ENCODE peak calls at places on chromosome 13, in four cellular contexts. One of them, this sample, is unnamed.

GRCh38 chr13:106619688-106620555 is 52.0 kb upstream of the ARGLU1 start:
- DNase-seq in Karpas-422: peak
- DNase-seq in ELF-1: peak
- DNase-seq in CD4-positive, CD25-positive, alpha-beta regulatory T cell: peak
- DNase-seq in this sample: peak

GRCh38 chr13:88086577-88086976 is 415.4 kb downstream of the SLITRK5 start:
- DNase-seq in Karpas-422: no peak
- DNase-seq in ELF-1: no peak
- DNase-seq in CD4-positive, CD25-positive, alpha-beta regulatory T cell: no peak
- DNase-seq in this sample: no peak

GRCh38 chr13:85833938-85834337 is 34.7 kb upstream of the SLITRK6 start:
- DNase-seq in Karpas-422: no peak
- DNase-seq in ELF-1: no peak
- DNase-seq in CD4-positive, CD25-positive, alpha-beta regulatory T cell: no peak
- DNase-seq in this sample: no peak

GRCh38 chr13:22455036-22455435 is 725.7 kb upstream of the SGCG start:
- DNase-seq in Karpas-422: no peak
- DNase-seq in ELF-1: no peak
- DNase-seq in CD4-positive, CD25-positive, alpha-beta regulatory T cell: no peak
- DNase-seq in this sample: no peak

GRCh38 chr13:97043302-97043701 is 49.0 kb upstream of the OXGR1 start:
- DNase-seq in Karpas-422: no peak
- DNase-seq in ELF-1: no peak
- DNase-seq in CD4-positive, CD25-positive, alpha-beta regulatory T cell: no peak
- DNase-seq in this sample: no peak

GRCh38 chr13:30618186-30618937 is 642 bp downstream of the USPL1 start:
- DNase-seq in Karpas-422: peak
- DNase-seq in ELF-1: no peak
- DNase-seq in CD4-positive, CD25-positive, alpha-beta regulatory T cell: no peak
- DNase-seq in this sample: no peak

GRCh38 chr13:43676320-43676719 is 110.5 kb downstream of the ENOX1 start:
- DNase-seq in Karpas-422: no peak
- DNase-seq in ELF-1: no peak
- DNase-seq in CD4-positive, CD25-positive, alpha-beta regulatory T cell: no peak
- DNase-seq in this sample: no peak

GRCh38 chr13:44142911-44143665 is 230.5 kb upstream of the SERP2 start:
- DNase-seq in Karpas-422: no peak
- DNase-seq in ELF-1: no peak
- DNase-seq in CD4-positive, CD25-positive, alpha-beta regulatory T cell: no peak
- DNase-seq in this sample: no peak

GRCh38 chr13:34627905-34628682 is 314.0 kb upstream of the NBEA start:
- DNase-seq in Karpas-422: no peak
- DNase-seq in ELF-1: no peak
- DNase-seq in CD4-positive, CD25-positive, alpha-beta regulatory T cell: no peak
- DNase-seq in this sample: peak

GRCh38 chr13:108214511-108215383 is 589 bp downstream of the LIG4 start:
- DNase-seq in Karpas-422: no peak
- DNase-seq in ELF-1: peak
- DNase-seq in CD4-positive, CD25-positive, alpha-beta regulatory T cell: no peak
- DNase-seq in this sample: peak

GRCh38 chr13:78121459-78122348 is 203.1 kb upstream of the EDNRB start:
- DNase-seq in Karpas-422: peak
- DNase-seq in ELF-1: peak
- DNase-seq in CD4-positive, CD25-positive, alpha-beta regulatory T cell: peak
- DNase-seq in this sample: peak

GRCh38 chr13:40618581-40619478 is 47.6 kb downstream of the FOXO1 start:
- DNase-seq in Karpas-422: no peak
- DNase-seq in ELF-1: no peak
- DNase-seq in CD4-positive, CD25-positive, alpha-beta regulatory T cell: no peak
- DNase-seq in this sample: no peak

GRCh38 chr13:91531646-91532045 is 133.2 kb downstream of the GPC5 start:
- DNase-seq in Karpas-422: no peak
- DNase-seq in ELF-1: no peak
- DNase-seq in CD4-positive, CD25-positive, alpha-beta regulatory T cell: no peak
- DNase-seq in this sample: no peak

GRCh38 chr13:43878897-43879322 is 630 bp downstream of the CCDC122 start:
- DNase-seq in Karpas-422: peak
- DNase-seq in ELF-1: peak
- DNase-seq in CD4-positive, CD25-positive, alpha-beta regulatory T cell: no peak
- DNase-seq in this sample: peak

GRCh38 chr13:106533940-106534843 is 1.3 kb downstream of the EFNB2 start:
- DNase-seq in Karpas-422: no peak
- DNase-seq in ELF-1: peak
- DNase-seq in CD4-positive, CD25-positive, alpha-beta regulatory T cell: peak
- DNase-seq in this sample: no peak

GRCh38 chr13:107669356-107669755 is 546.0 kb downstream of the LIG4 start:
- DNase-seq in Karpas-422: no peak
- DNase-seq in ELF-1: no peak
- DNase-seq in CD4-positive, CD25-positive, alpha-beta regulatory T cell: no peak
- DNase-seq in this sample: peak

GRCh38 chr13:101576977-101577376 is 124.5 kb downstream of the ITGBL1 start:
- DNase-seq in Karpas-422: no peak
- DNase-seq in ELF-1: no peak
- DNase-seq in CD4-positive, CD25-positive, alpha-beta regulatory T cell: no peak
- DNase-seq in this sample: no peak

This sample was measured in NCI-H748 treated with DMSO at 0.1 percent for 48 hours.